ENCODE peak calls at places on chromosomes 5 and 9, in four cellular contexts. E is tibial artery, T is stomach, Y is right atrium auricular region. Q is an unnamed sample. For H3K4me1 and H3K9me3, the result is how much of the 10 kb centered on the place peaks cover.

GRCh38 chr9:37801287-37801850 is 772 bp downstream of the DCAF10 start:
- DNase-seq in T (peak), E (peak), Y (no peak), Q (peak)

GRCh38 chr5:81626524-81626923 is 124.4 kb downstream of the SSBP2 start:
- DNase-seq in T (no peak), E (no peak), Y (no peak), Q (no peak)

GRCh38 chr5:96904054-96904931 is 28.0 kb downstream of the ERAP2 start:
- DNase-seq in Y (no peak), T (no peak), E (no peak), Q (no peak)

GRCh38 chr9:136720251-136720886 is 8.0 kb downstream of the DIPK1B start:
- DNase-seq in E (no peak), T (no peak), Y (no peak), Q (no peak)

GRCh38 chr5:128121679-128122078 is 38.1 kb downstream of the SLC12A2 start:
- DNase-seq in E (no peak), Y (no peak), T (peak), Q (no peak)

GRCh38 chr9:133560311-133560710 is 25.8 kb downstream of the ADAMTSL2 start:
- DNase-seq in Y (no peak), E (no peak), T (peak), Q (no peak)

GRCh38 chr5:116664988-116665387 is 90.4 kb upstream of the SEMA6A start:
- DNase-seq in T (no peak), Y (no peak), E (no peak), Q (no peak)

GRCh38 chr5:80798633-80799032 is 143.8 kb upstream of the DHFR start:
- DNase-seq in E (no peak), Y (no peak), T (no peak), Q (no peak)

GRCh38 chr5:113488645-113489184 is 462 bp upstream of the MCC start:
- DNase-seq in E (no peak), T (no peak), Y (no peak), Q (no peak)

GRCh38 chr5:95712347-95712958 is 18.7 kb upstream of the RHOBTB3 start:
- DNase-seq in T (no peak), E (no peak), Y (no peak), Q (no peak)

GRCh38 chr5:532521-533242 is 8.4 kb upstream of the SLC9A3 start:
- DNase-seq in Y (no peak), T (no peak), E (no peak), Q (no peak)

GRCh38 chr5:72486371-72486770 is 20.8 kb downstream of the ZNF366 start:
- DNase-seq in T (no peak), Y (no peak), E (no peak), Q (no peak)

GRCh38 chr5:43941806-43942205 is 338.8 kb downstream of the NNT start:
- DNase-seq in Y (no peak), E (no peak), T (no peak), Q (no peak)

GRCh38 chr9:133125706-133126696 is 5.0 kb upstream of the RALGDS start:
- DNase-seq in E (peak), T (no peak), Y (no peak), Q (peak)

GRCh38 chr9:2159521-2160417 is 144.6 kb downstream of the SMARCA2 start:
- DNase-seq in E (no peak), Y (no peak), T (no peak), Q (no peak)

GRCh38 chr9:108603141-108603540 is 252.6 kb downstream of the ACTL7B start:
- DNase-seq in T (peak), E (no peak), Y (no peak), Q (no peak)

GRCh38 chr9:114621975-114622609 is 11.0 kb downstream of the TMEM268 start:
- DNase-seq in T (no peak), E (no peak), Y (no peak), Q (no peak)

GRCh38 chr5:132753135-132753987 is 6.1 kb downstream of the CCNI2 start:
- DNase-seq in E (no peak), T (peak), Y (no peak), Q (no peak)

GRCh38 chr5:123811771-123812170 is 299.8 kb downstream of the CSNK1G3 start:
- DNase-seq in Y (no peak), E (no peak), T (no peak), Q (no peak)
- H3K27ac ChIP-seq in Y (no peak), E (no peak), T (no peak), Q (no peak)

DNA sequence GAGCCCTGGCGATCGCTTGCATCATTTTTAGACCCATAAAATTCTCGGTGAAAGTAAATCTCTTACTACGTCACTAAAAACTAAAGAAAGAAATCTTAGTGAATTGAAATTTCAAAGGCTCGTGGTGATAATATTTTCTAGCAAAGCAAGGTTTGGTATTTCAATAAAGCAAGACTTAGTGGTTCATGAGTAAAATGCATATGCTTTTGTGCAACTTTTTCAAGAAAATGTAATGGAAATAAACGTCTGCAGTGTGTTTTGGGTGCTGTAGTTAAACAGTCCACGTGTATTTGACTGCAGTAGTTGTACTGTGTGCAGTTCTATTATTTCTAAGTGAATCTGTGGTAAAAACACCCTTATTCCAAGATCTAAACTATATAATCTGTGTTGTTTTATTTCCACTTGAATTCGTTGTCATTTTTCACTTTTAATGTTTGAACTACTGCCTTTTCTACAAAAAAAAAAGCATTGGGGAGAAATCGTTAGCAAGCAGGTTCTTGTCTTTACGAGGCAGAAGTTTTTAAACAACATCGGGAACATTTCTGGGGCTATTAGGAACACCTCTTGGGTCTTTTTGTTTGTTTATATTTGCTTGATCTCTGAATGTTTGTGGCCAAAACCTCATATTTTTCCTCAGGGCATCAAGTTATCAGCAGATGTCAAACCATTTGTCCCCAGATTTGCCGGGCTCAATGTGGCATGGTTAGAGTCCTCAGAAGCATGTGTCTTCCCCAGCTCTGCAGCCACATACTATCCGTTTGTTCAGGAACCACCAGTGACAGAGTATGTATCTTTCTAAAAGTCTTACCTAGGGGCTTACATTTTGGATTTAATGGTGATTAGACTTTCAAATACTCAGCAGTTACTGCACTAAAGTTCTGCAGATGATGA is 960 bp downstream of the SECISBP2 start:
- DNase-seq in Y (no peak), T (no peak), E (no peak), Q (no peak)
- H3K4me1 ChIP-seq in Y (under half), T (half or more), E (under half), Q (under half)

DNA sequence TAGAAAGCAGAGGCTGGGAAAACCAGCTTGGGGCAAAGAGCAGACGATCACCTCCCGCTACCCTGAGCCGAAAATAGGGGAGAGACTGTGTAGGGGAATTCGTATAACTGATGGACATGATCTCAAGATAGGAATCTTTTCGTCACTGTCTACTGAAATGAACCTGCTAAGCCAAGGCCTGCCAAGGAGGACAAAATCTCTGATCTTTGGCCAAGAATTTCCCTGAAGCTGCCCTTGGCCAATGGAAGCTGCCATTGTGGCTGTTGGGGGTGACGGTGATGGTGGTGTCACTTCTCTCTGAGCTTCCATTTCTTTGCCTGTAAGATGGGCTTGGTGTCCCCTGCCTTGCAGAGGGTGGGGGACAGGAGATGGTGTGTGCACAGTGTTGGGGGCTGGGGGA is 3.3 kb upstream of the PTGES start:
- DNase-seq in T (no peak), Y (no peak), E (no peak), Q (no peak)
- H3K9me3 ChIP-seq in T (under half), Y (under half), E (under half), Q (under half)

DNA sequence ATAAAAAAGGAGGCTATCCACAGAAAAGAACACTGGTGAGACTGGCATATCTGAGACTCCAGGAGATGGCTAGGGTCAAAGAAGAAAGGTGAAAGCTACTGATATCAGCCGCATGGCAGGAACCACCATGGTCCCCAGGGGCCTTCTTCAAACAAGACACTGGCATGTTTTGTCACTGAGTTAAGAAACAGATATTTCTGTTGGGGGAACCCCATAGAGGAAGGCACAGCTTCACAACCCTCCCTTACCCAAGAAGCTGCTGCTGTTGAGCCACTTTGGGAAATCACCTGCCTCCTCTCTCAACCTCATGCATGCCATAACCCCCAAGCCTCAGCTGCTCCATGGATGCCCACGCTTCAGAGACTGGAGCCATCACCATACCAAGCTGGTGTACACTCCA is 13.3 kb upstream of the BTNL3 start:
- DNase-seq in Y (no peak), T (no peak), E (no peak), Q (no peak)
- H3K27ac ChIP-seq in Y (no peak), T (no peak), E (no peak), Q (no peak)

DNA sequence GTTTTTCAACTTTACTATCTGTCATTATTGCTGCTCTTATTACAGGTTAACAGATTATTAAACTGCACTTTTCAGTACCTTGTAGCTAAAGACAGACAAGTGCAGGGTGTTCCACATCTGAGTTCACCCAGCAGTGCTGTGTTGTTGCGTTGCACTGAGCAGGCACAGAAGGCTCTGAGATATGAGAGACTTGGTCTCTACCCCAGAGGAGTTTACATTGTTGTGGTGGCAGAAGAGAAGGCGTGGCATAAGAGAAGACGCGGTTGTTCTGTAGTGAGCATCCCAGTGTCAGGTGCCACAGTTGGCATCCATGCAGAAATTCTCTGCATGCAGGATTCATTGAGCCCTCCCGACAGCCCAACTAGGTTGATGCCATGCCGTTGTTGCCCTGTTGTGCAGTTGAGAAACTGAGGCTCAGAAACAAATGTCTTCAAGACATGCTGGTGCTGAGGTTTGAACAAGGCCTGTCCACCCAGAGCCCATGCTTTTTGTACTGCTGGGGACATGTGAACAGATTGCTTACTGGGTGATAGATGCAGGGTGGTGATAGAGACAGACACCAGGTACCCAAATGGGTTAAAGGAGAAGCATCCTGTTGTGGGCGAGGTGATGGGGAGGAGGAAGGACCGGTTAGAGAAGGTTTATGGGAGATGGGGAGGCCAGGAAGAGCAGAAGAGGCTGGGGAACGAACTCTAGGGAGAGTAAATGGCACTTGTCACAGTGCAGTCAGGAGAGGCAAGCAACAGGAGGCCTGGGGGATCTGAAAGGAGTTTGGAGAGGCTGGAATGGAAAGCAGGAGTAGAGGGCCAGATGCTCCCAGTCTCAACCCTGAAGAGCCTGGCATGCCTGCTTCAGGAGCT is 8.2 kb downstream of the ABL1 start:
- DNase-seq in T (no peak), E (no peak), Y (peak), Q (no peak)
- H3K4me1 ChIP-seq in T (half or more), E (half or more), Y (half or more), Q (under half)

Q was measured in right lobe of liver.